ENCODE peak calls at places on chromosomes 3 and 15, in nine cellular contexts. R is right atrium auricular region; X is substantia nigra; M is tibial nerve; I is HT1080; L is epithelial cell of prostate; S is AG08395; Z is A172; N is stimulated activated CD8-positive, alpha-beta memory T cell treated with anti-CD3 and anti-CD28 coated beads, Interleukin-2, amount 100 ng/mL, for 1 hour. Y is an unnamed sample.

GRCh38 chr3:14565791-14566588 is 25.8 kb upstream of the GRIP2 start:
- DNase-seq in R (no peak), X (no peak), M (no peak), I (peak; percentile 60), L (no peak), S (peak; percentile 75), Z (peak; percentile 87), N (no peak), Y (no peak)

GRCh38 chr3:154464440-154465148 is 34.6 kb upstream of the GPR149 start:
- DNase-seq in R (no peak), X (no peak), M (no peak), I (no peak), L (peak; percentile 20), S (no peak), Z (no peak), N (no peak), Y (no peak)

GRCh38 chr3:13574798-13575451 is 26.0 kb downstream of the FBLN2 start:
- DNase-seq in R (no peak), X (no peak), M (no peak), I (peak; percentile 17), L (no peak), S (peak; percentile 58), Z (peak; percentile 92), N (no peak), Y (no peak)

GRCh38 chr3:156518726-156519125 is 36.2 kb downstream of the SSR3 start:
- DNase-seq in R (no peak), X (no peak), M (no peak), I (no peak), L (peak; percentile 18), S (no peak), Z (no peak), N (no peak), Y (no peak)

GRCh38 chr3:69364354-69364753 is 21.5 kb downstream of the FRMD4B start:
- DNase-seq in R (no peak), X (no peak), M (no peak), I (peak; percentile 72), L (peak; percentile 69), S (peak; percentile 57), Z (peak; percentile 40), N (no peak), Y (no peak)

GRCh38 chr15:38696120-38696727 is 131.6 kb upstream of the RASGRP1 start:
- DNase-seq in R (no peak), X (no peak), M (no peak), I (peak; percentile 73), L (no peak), S (peak; percentile 86), Z (peak; percentile 64), N (peak; percentile 43), Y (peak; percentile 33)

GRCh38 chr3:59935025-59935424 is 885.2 kb upstream of the CFAP20DC start:
- DNase-seq in R (no peak), X (no peak), M (no peak), I (no peak), L (no peak), S (no peak), Z (no peak), N (no peak), Y (peak; percentile 84)

GRCh38 chr3:117669761-117670160 is 960.2 kb downstream of the TUSC7 start:
- DNase-seq in R (no peak), X (no peak), M (no peak), I (no peak), L (no peak), S (no peak), Z (no peak), N (no peak), Y (no peak)

GRCh38 chr15:26767169-26767670 is 5.6 kb downstream of the GABRB3 start:
- DNase-seq in R (no peak), X (no peak), M (no peak), I (no peak), L (no peak), S (no peak), Z (no peak), N (no peak), Y (no peak)

GRCh38 chr3:187746479-187747335 is 1.4 kb upstream of the BCL6 start:
- DNase-seq in R (no peak), X (no peak), M (no peak), I (no peak), L (no peak), S (peak; percentile 25), Z (no peak), N (no peak), Y (no peak)

GRCh38 chr15:56821721-56822425 is 88.6 kb upstream of the ZNF280D start:
- DNase-seq in R (peak; percentile 63), X (peak; percentile 52), M (no peak), I (peak; percentile 60), L (peak; percentile 16), S (peak; percentile 77), Z (peak; percentile 64), N (peak; percentile 4), Y (no peak)

GRCh38 chr3:127036209-127037020 is 53.5 kb downstream of the PLXNA1 start:
- DNase-seq in R (no peak), X (no peak), M (no peak), I (no peak), L (no peak), S (no peak), Z (no peak), N (no peak), Y (no peak)

GRCh38 chr3:45343947-45344346 is 44.4 kb upstream of the LARS2 start:
- DNase-seq in R (no peak), X (no peak), M (no peak), I (peak; percentile 56), L (no peak), S (no peak), Z (peak; percentile 28), N (no peak), Y (no peak)

GRCh38 chr15:27574541-27575054 is 524.5 kb downstream of the OCA2 start:
- DNase-seq in R (no peak), X (no peak), M (no peak), I (no peak), L (no peak), S (no peak), Z (no peak), N (no peak), Y (no peak)

GRCh38 chr3:16280671-16281070 is 15.7 kb downstream of the OXNAD1 start:
- DNase-seq in R (no peak), X (no peak), M (no peak), I (no peak), L (no peak), S (no peak), Z (no peak), N (no peak), Y (no peak)

GRCh38 chr3:159886050-159886449 is 102.6 kb upstream of the IL12A start:
- DNase-seq in R (no peak), X (no peak), M (no peak), I (no peak), L (no peak), S (no peak), Z (no peak), N (no peak), Y (no peak)

GRCh38 chr3:177431525-177432255 is 234.4 kb upstream of the TBL1XR1 start:
- DNase-seq in R (no peak), X (no peak), M (no peak), I (no peak), L (no peak), S (no peak), Z (no peak), N (no peak), Y (no peak)

GRCh38 chr3:132545471-132545870 is 51.6 kb upstream of the ACKR4 start:
- DNase-seq in R (no peak), X (no peak), M (no peak), I (no peak), L (no peak), S (no peak), Z (no peak), N (no peak), Y (no peak)

GRCh38 chr3:154294016-154294415 is 30.3 kb downstream of the DHX36 start:
- DNase-seq in R (no peak), X (no peak), M (no peak), I (no peak), L (no peak), S (no peak), Z (no peak), N (no peak), Y (no peak)

GRCh38 chr3:37996785-37997301 is 6.3 kb downstream of the VILL start:
- DNase-seq in R (peak; percentile 83), X (no peak), M (peak; percentile 64), I (peak; percentile 76), L (no peak), S (peak; percentile 78), Z (peak; percentile 76), N (peak; percentile 68), Y (peak; percentile 80)

GRCh38 chr3:10703875-10704274 is 112.2 kb upstream of the SLC6A11 start:
- DNase-seq in R (no peak), X (no peak), M (no peak), I (peak; percentile 24), L (peak; percentile 5), S (peak; percentile 12), Z (peak; percentile 53), N (no peak), Y (no peak)

GRCh38 chr15:60275624-60276023 is 122.2 kb downstream of the ANXA2 start:
- DNase-seq in R (no peak), X (no peak), M (no peak), I (no peak), L (no peak), S (no peak), Z (peak; percentile 2), N (no peak), Y (no peak)

GRCh38 chr3:149393355-149394165 is 16.1 kb upstream of the TM4SF1 start:
- DNase-seq in R (peak; percentile 76), X (peak; percentile 46), M (peak; percentile 49), I (peak; percentile 74), L (no peak), S (peak; percentile 78), Z (peak; percentile 78), N (no peak), Y (no peak)

GRCh38 chr3:30259730-30260129 is 346.7 kb upstream of the TGFBR2 start:
- DNase-seq in R (no peak), X (no peak), M (no peak), I (no peak), L (no peak), S (no peak), Z (no peak), N (no peak), Y (no peak)

Y was measured in T-helper 1 cell.